ENCODE peak calls at places on chromosome 19, in four cellular contexts. X, C, D and G are unnamed samples.

GRCh38 chr19:43759515-43759914 is 4.8 kb upstream of the SMG9 start:
- DNase-seq in X (peak; percentile 97), C (peak; percentile 84), D (no peak), G (no peak)

GRCh38 chr19:2081873-2082810 is 14.0 kb downstream of the MOB3A start:
- DNase-seq in X (no peak), C (no peak), D (no peak), G (no peak)

GRCh38 chr19:18220632-18221275 is 5.5 kb downstream of the PDE4C start:
- DNase-seq in X (no peak), C (no peak), D (no peak), G (no peak)

GRCh38 chr19:13797058-13797440 is 1.8 kb downstream of the ZSWIM4 start:
- DNase-seq in X (no peak), C (no peak), D (no peak), G (no peak)

GRCh38 chr19:13150919-13151604 is 851 bp downstream of the IER2 start:
- DNase-seq in X (no peak), C (no peak), D (no peak), G (no peak)

GRCh38 chr19:4635763-4636135 is 3.6 kb upstream of the TNFAIP8L1 start:
- DNase-seq in X (no peak), C (no peak), D (no peak), G (no peak)

GRCh38 chr19:47714339-47714738 is 1.1 kb downstream of the EHD2 start:
- DNase-seq in X (no peak), C (no peak), D (no peak), G (no peak)

GRCh38 chr19:18401580-18402112 is 4.2 kb upstream of the LRRC25 start:
- DNase-seq in X (peak; percentile 56), C (no peak), D (no peak), G (no peak)

GRCh38 chr19:31351212-31352193 is 2.3 kb upstream of the TSHZ3 start:
- DNase-seq in X (peak; percentile 43), C (peak; percentile 46), D (no peak), G (no peak)

GRCh38 chr19:4064551-4065260 is 2.0 kb downstream of the ZBTB7A start:
- DNase-seq in X (no peak), C (no peak), D (no peak), G (no peak)

GRCh38 chr19:56071151-56071550 is 49.9 kb downstream of the ZNF787 start:
- DNase-seq in X (peak; percentile 7), C (no peak), D (no peak), G (no peak)

GRCh38 chr19:38676023-38676877 is 28.8 kb downstream of the ACTN4 start:
- DNase-seq in X (peak; percentile 88), C (no peak), D (no peak), G (no peak)

GRCh38 chr19:53037101-53038097 is 7.1 kb upstream of the ERVV-2 start:
- DNase-seq in X (peak; percentile 21), C (no peak), D (no peak), G (no peak)

GRCh38 chr19:56309511-56310185 is 5.0 kb downstream of the ZSCAN5A start:
- DNase-seq in X (peak; percentile 60), C (no peak), D (peak; percentile 11), G (peak; percentile 11)

GRCh38 chr19:1864480-1865171 is 1.2 kb upstream of the KLF16 start:
- DNase-seq in X (peak; percentile 69), C (no peak), D (no peak), G (no peak)

GRCh38 chr19:30326076-30326710 is 46.0 kb upstream of the ZNF536 start:
- DNase-seq in X (no peak), C (no peak), D (no peak), G (no peak)

GRCh38 chr19:15417699-15418098 is 1.1 kb downstream of the AKAP8L start:
- DNase-seq in X (no peak), C (no peak), D (no peak), G (no peak)

GRCh38 chr19:19461671-19462622 is 53.4 kb downstream of the TSSK6 start:
- DNase-seq in X (no peak), C (no peak), D (no peak), G (no peak)

GRCh38 chr19:8050274-8051096 is 2.1 kb upstream of the CCL25 start:
- DNase-seq in X (peak; percentile 10), C (peak; percentile 75), D (peak; percentile 92), G (peak; percentile 77)

GRCh38 chr19:42098781-42099180 is 22.8 kb downstream of the ZNF574 start:
- DNase-seq in X (no peak), C (no peak), D (no peak), G (no peak)

GRCh38 chr19:35533201-35533821 is at the start of gene GAPDHS:
- DNase-seq in X (no peak), C (no peak), D (no peak), G (no peak)

GRCh38 chr19:35249848-35250711 is 1.3 kb downstream of the LSR start:
- DNase-seq in X (no peak), C (no peak), D (no peak), G (no peak)

GRCh38 chr19:10317857-10318462 is 2.1 kb upstream of the FDX2 start:
- DNase-seq in X (no peak), C (no peak), D (no peak), G (no peak)